ENCODE peak calls at places on chromosomes 12 and 14, in four cellular contexts. C is cardiac muscle cell, F is ovary, A is gastrocnemius medialis. Q is an unnamed sample.

GRCh38 chr12:60174476-60174875 is 578.6 kb downstream of the SLC16A7 start:
- DNase-seq in C (peak), F (no peak), A (no peak), Q (no peak)

GRCh38 chr12:129911437-129912049 is 7.7 kb upstream of the TMEM132D start:
- DNase-seq in C (peak), F (no peak), A (no peak), Q (peak)

GRCh38 chr14:68520637-68521556 is 272.0 kb downstream of the ZFP36L1 start:
- DNase-seq in C (no peak), F (no peak), A (no peak), Q (no peak)

GRCh38 chr12:93336344-93336743 is 41.4 kb upstream of the NUDT4 start:
- DNase-seq in C (peak), F (no peak), A (no peak), Q (no peak)

GRCh38 chr12:78938341-78939084 is 73.9 kb downstream of the SYT1 start:
- DNase-seq in C (no peak), F (no peak), A (no peak), Q (no peak)

GRCh38 chr12:128140551-128140950 is 126.4 kb upstream of the TMEM132C start:
- DNase-seq in C (no peak), F (no peak), A (no peak), Q (no peak)

GRCh38 chr14:57831981-57832380 is 33.9 kb downstream of the SLC35F4 start:
- DNase-seq in C (no peak), F (no peak), A (no peak), Q (peak)

GRCh38 chr12:24494401-24494800 is 454.5 kb downstream of the BCAT1 start:
- DNase-seq in C (peak), F (no peak), A (no peak), Q (no peak)

GRCh38 chr12:38907171-38907923 is 2.0 kb upstream of the CPNE8 start:
- DNase-seq in C (no peak), F (no peak), A (no peak), Q (no peak)

GRCh38 chr14:23729720-23730387 is 93.7 kb downstream of the DHRS2 start:
- DNase-seq in C (no peak), F (no peak), A (no peak), Q (no peak)

GRCh38 chr12:116483959-116484699 is 75.1 kb upstream of the MAP1LC3B2 start:
- DNase-seq in C (peak), F (peak), A (no peak), Q (no peak)

GRCh38 chr12:7150356-7150755 is 20.2 kb downstream of the CLSTN3 start:
- DNase-seq in C (no peak), F (no peak), A (no peak), Q (no peak)

GRCh38 chr12:123267991-123268843 is 3.4 kb downstream of the CDK2AP1 start:
- DNase-seq in C (no peak), F (no peak), A (peak), Q (no peak)

GRCh38 chr14:95173518-95173917 is 16.2 kb upstream of the DICER1 start:
- DNase-seq in C (no peak), F (no peak), A (no peak), Q (no peak)

DNA sequence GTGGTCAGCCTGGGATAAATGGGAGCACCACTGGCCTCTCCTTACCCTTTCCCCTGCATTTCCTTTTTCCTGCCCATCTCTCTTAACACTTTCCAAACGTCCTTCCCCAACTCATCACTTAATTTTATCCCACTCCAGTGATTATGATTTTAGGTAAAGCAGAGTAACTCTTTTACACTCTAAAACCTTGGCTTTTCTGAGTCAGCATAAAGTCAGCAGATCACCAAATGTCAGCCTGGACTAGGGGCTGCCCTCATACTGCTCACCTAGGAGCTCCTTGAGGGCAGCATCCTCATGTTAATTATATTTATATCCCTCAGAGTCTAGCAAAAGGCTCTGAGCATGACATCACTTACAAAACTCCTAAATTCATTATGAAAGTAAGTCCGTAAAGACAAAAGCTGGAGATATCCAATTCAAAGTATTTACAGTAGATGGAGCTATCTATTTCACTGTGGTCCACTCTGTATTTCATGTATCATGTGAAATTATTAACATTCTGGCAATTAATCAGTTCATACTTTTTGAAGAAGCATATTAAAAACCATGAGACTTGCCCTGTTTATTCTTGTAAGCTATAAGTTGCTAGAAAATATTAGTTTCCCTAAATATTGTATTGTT is 17.0 kb upstream of the DICER1 start:
- DNase-seq in C (peak), F (no peak), A (no peak), Q (no peak)
- TF ChIP-seq CTCF in C (peak), F (no peak), A (peak), Q (no peak)

GRCh38 chr12:28235985-28236384 is 45.7 kb downstream of the CCDC91 start:
- DNase-seq in C (no peak), F (no peak), A (no peak), Q (no peak)

GRCh38 chr12:28239918-28240317 is 49.7 kb downstream of the CCDC91 start:
- DNase-seq in C (no peak), F (no peak), A (no peak), Q (no peak)

GRCh38 chr12:28240853-28241252 is 50.6 kb downstream of the CCDC91 start:
- DNase-seq in C (no peak), F (no peak), A (no peak), Q (no peak)

GRCh38 chr12:28235017-28235416 is 44.8 kb downstream of the CCDC91 start:
- DNase-seq in C (no peak), F (no peak), A (no peak), Q (no peak)

GRCh38 chr12:28237423-28237822 is 47.2 kb downstream of the CCDC91 start:
- DNase-seq in C (no peak), F (no peak), A (no peak), Q (no peak)
- TF ChIP-seq CTCF in C (peak), F (no peak), A (no peak), Q (no peak)

GRCh38 chr14:66662374-66662773 is 154.4 kb downstream of the GPHN start:
- DNase-seq in C (peak), F (no peak), A (no peak), Q (no peak)
- TF ChIP-seq CTCF in C (peak), F (no peak), A (peak), Q (peak)

DNA sequence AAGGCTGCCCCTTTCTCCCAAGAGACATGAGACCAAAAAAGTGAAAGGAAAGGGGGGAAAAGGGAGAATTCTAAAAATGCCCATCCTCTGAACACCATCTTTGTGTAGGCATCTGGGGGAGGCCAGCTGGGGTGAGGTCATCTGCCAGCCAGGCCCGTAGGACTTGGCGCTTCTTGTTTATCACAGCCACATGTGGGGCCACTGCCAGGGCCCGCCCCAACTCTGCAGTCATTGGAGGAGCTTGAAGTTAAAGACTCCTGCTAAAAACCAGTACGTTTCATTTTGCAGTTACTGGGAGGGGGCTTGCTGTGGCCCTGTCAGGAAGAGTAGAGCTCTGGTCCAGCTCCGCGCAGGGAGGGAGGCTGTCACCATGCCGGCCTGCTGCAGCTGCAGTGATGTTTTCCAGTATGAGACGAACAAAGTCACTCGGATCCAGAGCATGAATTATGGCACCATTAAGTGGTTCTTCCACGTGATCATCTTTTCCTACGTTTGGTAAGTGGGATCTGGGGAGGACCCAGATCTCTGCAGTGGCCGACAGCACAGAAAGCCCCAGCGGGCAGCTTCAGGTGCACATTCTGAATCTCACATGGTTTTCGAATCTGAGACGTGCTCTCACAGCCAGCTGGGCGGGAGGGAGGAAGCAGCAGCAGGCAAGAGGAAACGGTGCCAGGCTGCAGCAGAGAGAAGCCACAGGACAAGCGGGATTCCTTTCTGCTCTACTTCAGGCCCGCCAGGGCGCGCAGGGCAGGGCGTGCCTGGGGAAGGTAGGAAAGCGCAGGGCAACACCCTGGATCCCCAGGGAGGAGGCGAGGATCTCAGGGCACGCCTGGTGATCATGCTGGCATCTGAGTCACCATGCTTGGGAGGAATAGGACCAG is at the start of gene P2RX7:
- DNase-seq in C (peak), F (peak), A (peak), Q (peak)
- TF ChIP-seq CTCF in C (no peak), F (no peak), A (no peak), Q (no peak)

GRCh38 chr12:1576410-1577240 is 17.8 kb downstream of the FBXL14 start:
- DNase-seq in C (peak), F (peak), A (no peak), Q (peak)
- TF ChIP-seq CTCF in C (peak), F (no peak), A (no peak), Q (no peak)

DNA sequence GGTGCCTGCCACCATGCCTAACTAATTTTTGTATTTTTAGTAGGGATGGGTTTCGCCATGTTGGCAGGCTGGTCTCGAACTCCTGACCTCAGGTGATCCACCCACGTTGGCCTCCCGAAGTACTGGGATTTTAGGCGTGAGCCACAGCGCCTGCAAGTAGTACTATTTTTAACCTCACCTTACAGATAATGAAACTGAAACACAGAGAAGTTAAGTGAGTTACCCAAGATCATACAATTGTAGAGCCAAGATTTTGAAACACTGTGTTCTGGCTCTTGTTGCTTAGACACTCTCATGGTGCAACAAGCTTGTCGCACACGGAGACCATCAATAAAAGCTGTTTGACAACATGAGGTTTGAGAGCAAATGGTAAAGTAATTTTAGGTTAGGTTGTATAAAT is 159.1 kb upstream of the LMNTD1 start:
- DNase-seq in C (no peak), F (no peak), A (no peak), Q (no peak)
- TF ChIP-seq CTCF in C (no peak), F (no peak), A (no peak), Q (no peak)

GRCh38 chr14:76514599-76514998 is 138.7 kb downstream of the ESRRB start:
- DNase-seq in C (peak), F (no peak), A (no peak), Q (no peak)
- TF ChIP-seq CTCF in C (peak), F (no peak), A (no peak), Q (no peak)

DNA sequence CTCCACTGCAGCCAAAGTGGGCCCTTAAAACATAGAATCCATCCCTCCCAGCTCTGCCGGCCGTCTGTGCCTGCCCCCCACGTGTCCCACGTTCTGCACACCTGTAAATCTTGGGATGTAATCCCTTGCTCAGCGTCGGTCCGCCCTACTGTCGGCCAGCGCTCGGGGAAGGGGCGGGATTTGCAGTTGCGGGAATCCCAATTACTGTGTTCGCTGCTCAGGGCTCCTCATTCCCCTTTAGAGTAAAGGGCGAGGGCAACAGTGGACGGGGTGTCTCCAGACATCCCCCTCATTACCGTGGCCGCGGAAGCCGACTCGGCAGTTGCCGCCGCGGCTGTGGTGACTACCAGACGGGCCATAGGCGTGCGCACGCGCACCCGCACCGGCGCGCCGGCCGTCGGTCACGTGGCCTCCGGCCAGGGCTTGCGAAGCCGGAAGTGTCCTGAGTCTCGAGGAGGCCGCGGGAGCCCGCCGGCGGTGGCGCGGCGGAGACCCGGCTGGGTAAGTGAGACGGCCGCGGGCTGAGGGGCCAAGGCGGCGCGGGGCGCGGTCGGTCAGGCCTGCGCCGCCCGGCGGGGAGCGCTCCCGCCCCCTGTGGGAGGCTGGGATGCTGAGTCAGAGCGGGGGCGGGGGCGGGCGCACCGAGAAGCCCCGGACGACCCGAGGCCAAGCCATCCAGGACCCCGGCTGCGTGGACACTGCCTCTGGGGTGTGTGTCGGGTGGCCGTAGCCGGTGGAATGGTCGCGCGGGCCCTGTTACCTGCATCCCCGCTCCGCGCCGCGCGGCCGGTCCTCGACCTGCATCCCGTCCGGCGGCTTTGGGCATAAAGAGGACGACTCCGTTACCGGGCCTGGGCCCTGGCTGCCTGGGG is at the start of gene TBK1:
- DNase-seq in C (peak), F (peak), A (peak), Q (peak)
- TF ChIP-seq CTCF in C (no peak), F (no peak), A (peak), Q (no peak)